ENCODE peak calls at places on chromosomes 5 and 9, in five cellular contexts. One of them, this sample, is unnamed. For H3K4me1 and H3K36me3, the result is how much of the 10 kb centered on the place peaks cover.

GRCh38 chr9:137095664-137096517 is 9.1 kb downstream of the MAN1B1 start:
- DNase-seq in upper lobe of left lung: peak
- DNase-seq in uterus: no peak
- DNase-seq in CD8-positive, alpha-beta T cell: peak
- DNase-seq in K562: no peak
- DNase-seq in this sample: no peak

GRCh38 chr9:6779417-6780241 is 21.9 kb downstream of the KDM4C start:
- DNase-seq in upper lobe of left lung: no peak
- DNase-seq in uterus: no peak
- DNase-seq in CD8-positive, alpha-beta T cell: no peak
- DNase-seq in K562: peak
- DNase-seq in this sample: peak

GRCh38 chr5:137666109-137666850 is 69.6 kb downstream of the KLHL3 start:
- DNase-seq in upper lobe of left lung: no peak
- DNase-seq in uterus: no peak
- DNase-seq in K562: no peak
- DNase-seq in CD8-positive, alpha-beta T cell: peak
- DNase-seq in this sample: no peak

GRCh38 chr5:112915831-112916230 is 6.2 kb downstream of the REEP5 start:
- DNase-seq in CD8-positive, alpha-beta T cell: no peak
- DNase-seq in upper lobe of left lung: no peak
- DNase-seq in uterus: no peak
- DNase-seq in K562: no peak
- DNase-seq in this sample: no peak

GRCh38 chr9:77132991-77133390 is 44.3 kb upstream of the VPS13A start:
- DNase-seq in CD8-positive, alpha-beta T cell: no peak
- DNase-seq in uterus: no peak
- DNase-seq in upper lobe of left lung: no peak
- DNase-seq in K562: no peak
- DNase-seq in this sample: no peak

GRCh38 chr5:146426853-146427618 is 20.1 kb upstream of the TCERG1 start:
- DNase-seq in CD8-positive, alpha-beta T cell: no peak
- DNase-seq in upper lobe of left lung: no peak
- DNase-seq in K562: peak
- DNase-seq in uterus: no peak
- DNase-seq in this sample: no peak

GRCh38 chr9:137064027-137064879 is 6.1 kb downstream of the SAPCD2 start:
- DNase-seq in CD8-positive, alpha-beta T cell: peak
- DNase-seq in uterus: peak
- DNase-seq in upper lobe of left lung: no peak
- DNase-seq in K562: peak
- DNase-seq in this sample: peak

GRCh38 chr5:106113922-106114321 is 1556.8 kb downstream of the EFNA5 start:
- DNase-seq in K562: no peak
- DNase-seq in upper lobe of left lung: no peak
- DNase-seq in uterus: no peak
- DNase-seq in CD8-positive, alpha-beta T cell: no peak
- DNase-seq in this sample: no peak

GRCh38 chr5:77893225-77893860 is 117.2 kb upstream of the TBCA start:
- DNase-seq in CD8-positive, alpha-beta T cell: no peak
- DNase-seq in upper lobe of left lung: no peak
- DNase-seq in K562: peak
- DNase-seq in uterus: no peak
- DNase-seq in this sample: no peak

GRCh38 chr9:100668024-100668423 is 90.1 kb downstream of the CAVIN4 start:
- DNase-seq in K562: no peak
- DNase-seq in upper lobe of left lung: no peak
- DNase-seq in CD8-positive, alpha-beta T cell: no peak
- DNase-seq in uterus: no peak
- DNase-seq in this sample: no peak

GRCh38 chr5:110894805-110895204 is 156.0 kb downstream of the SLC25A46 start:
- DNase-seq in upper lobe of left lung: no peak
- DNase-seq in K562: no peak
- DNase-seq in uterus: no peak
- DNase-seq in CD8-positive, alpha-beta T cell: no peak
- DNase-seq in this sample: no peak

GRCh38 chr9:23686257-23686656 is 139.8 kb downstream of the ELAVL2 start:
- DNase-seq in uterus: no peak
- DNase-seq in CD8-positive, alpha-beta T cell: no peak
- DNase-seq in K562: no peak
- DNase-seq in upper lobe of left lung: no peak
- DNase-seq in this sample: no peak

GRCh38 chr5:68464424-68464823 is 248.9 kb downstream of the PIK3R1 start:
- DNase-seq in upper lobe of left lung: no peak
- DNase-seq in K562: peak
- DNase-seq in CD8-positive, alpha-beta T cell: no peak
- DNase-seq in uterus: no peak
- DNase-seq in this sample: no peak

GRCh38 chr9:89746385-89747116 is 141.7 kb downstream of the GADD45G start:
- DNase-seq in CD8-positive, alpha-beta T cell: no peak
- DNase-seq in uterus: peak
- DNase-seq in K562: no peak
- DNase-seq in upper lobe of left lung: no peak
- DNase-seq in this sample: peak
- H3K4me1 ChIP-seq in CD8-positive, alpha-beta T cell: half or more
- H3K4me1 ChIP-seq in uterus: under half
- H3K4me1 ChIP-seq in K562: under half
- H3K4me1 ChIP-seq in upper lobe of left lung: under half
- H3K4me1 ChIP-seq in this sample: under half

GRCh38 chr5:54534306-54534705 is 16.7 kb downstream of the SNX18 start:
- DNase-seq in CD8-positive, alpha-beta T cell: no peak
- DNase-seq in uterus: no peak
- DNase-seq in upper lobe of left lung: no peak
- DNase-seq in K562: no peak
- DNase-seq in this sample: no peak

GRCh38 chr5:54528633-54529032 is 11.1 kb downstream of the SNX18 start:
- DNase-seq in K562: no peak
- DNase-seq in CD8-positive, alpha-beta T cell: no peak
- DNase-seq in uterus: no peak
- DNase-seq in upper lobe of left lung: no peak
- DNase-seq in this sample: no peak

GRCh38 chr5:54529565-54529964 is 12.0 kb downstream of the SNX18 start:
- DNase-seq in upper lobe of left lung: no peak
- DNase-seq in CD8-positive, alpha-beta T cell: no peak
- DNase-seq in uterus: no peak
- DNase-seq in K562: no peak
- DNase-seq in this sample: no peak

GRCh38 chr5:54533541-54534179 is 16.1 kb downstream of the SNX18 start:
- DNase-seq in K562: no peak
- DNase-seq in uterus: no peak
- DNase-seq in upper lobe of left lung: peak
- DNase-seq in CD8-positive, alpha-beta T cell: no peak
- DNase-seq in this sample: no peak

DNA sequence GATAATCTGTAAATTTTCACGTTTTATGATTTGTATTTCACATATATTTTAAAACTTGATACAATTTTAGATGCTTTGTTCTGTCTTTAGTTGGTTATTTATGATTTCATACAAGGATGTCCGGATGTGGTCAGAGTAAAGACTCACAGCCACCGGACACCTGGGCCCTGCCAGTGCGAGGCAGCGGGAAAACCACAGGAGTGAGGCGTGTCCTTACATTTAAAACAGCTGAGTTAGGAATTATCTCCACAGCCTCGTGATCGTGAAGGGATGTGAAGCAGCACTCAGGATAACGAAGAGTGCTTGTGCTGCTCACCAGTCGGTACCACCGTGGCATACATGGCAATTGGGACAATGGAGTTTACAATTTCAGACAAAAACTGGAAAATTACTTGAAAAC is 14.0 kb downstream of the SNX18 start:
- DNase-seq in uterus: no peak
- DNase-seq in upper lobe of left lung: no peak
- DNase-seq in CD8-positive, alpha-beta T cell: no peak
- DNase-seq in K562: no peak
- DNase-seq in this sample: no peak
- H3K27ac ChIP-seq in uterus: peak
- H3K27ac ChIP-seq in upper lobe of left lung: no peak
- H3K27ac ChIP-seq in CD8-positive, alpha-beta T cell: no peak
- H3K27ac ChIP-seq in K562: no peak
- H3K27ac ChIP-seq in this sample: no peak

GRCh38 chr9:113275147-113276131 is at the start of the genes CDC26 and PRPF4:
- DNase-seq in K562: peak
- DNase-seq in upper lobe of left lung: peak
- DNase-seq in uterus: peak
- DNase-seq in CD8-positive, alpha-beta T cell: peak
- DNase-seq in this sample: peak

GRCh38 chr9:113278840-113279239 is 3.4 kb downstream of the PRPF4 start:
- DNase-seq in upper lobe of left lung: no peak
- DNase-seq in K562: no peak
- DNase-seq in uterus: no peak
- DNase-seq in CD8-positive, alpha-beta T cell: no peak
- DNase-seq in this sample: no peak

GRCh38 chr9:113269355-113269754 is 6.0 kb downstream of the CDC26 start:
- DNase-seq in CD8-positive, alpha-beta T cell: no peak
- DNase-seq in K562: no peak
- DNase-seq in upper lobe of left lung: no peak
- DNase-seq in uterus: no peak
- DNase-seq in this sample: no peak

GRCh38 chr9:113269871-113270270 is 5.5 kb downstream of the CDC26 start:
- DNase-seq in upper lobe of left lung: no peak
- DNase-seq in CD8-positive, alpha-beta T cell: no peak
- DNase-seq in K562: no peak
- DNase-seq in uterus: no peak
- DNase-seq in this sample: no peak

DNA sequence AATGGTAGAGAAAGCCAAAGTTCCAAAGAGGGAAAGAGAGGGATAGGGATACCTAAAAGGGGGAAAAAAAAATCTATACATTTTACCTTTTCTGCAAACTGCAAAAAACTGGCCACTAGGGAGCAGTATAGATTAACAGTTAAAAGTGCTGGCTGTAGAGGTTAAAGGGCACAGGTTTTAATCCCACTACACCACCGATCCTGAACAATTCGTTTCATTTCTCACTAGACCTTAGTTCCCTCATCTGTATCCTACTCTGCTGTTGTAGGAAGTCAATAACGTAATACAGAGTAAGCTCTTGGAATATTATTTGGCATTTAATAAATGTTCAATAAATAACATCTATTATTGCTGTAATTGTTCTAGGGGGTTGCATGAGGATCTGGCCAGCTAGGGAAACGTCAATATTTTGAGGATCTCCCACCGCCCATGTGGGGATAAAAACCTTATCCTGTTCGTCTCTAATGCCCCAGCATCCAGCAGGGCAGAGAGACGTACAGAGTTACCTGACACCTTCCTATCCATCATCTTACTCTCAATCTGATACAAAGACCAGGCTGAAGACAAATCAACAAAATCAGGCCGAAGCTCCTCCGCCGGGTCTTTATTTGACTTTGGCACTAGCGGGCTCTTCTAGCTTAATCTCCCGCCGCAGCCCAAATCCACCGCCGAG is 762 bp downstream of the CDC26 start:
- DNase-seq in CD8-positive, alpha-beta T cell: peak
- DNase-seq in upper lobe of left lung: no peak
- DNase-seq in uterus: no peak
- DNase-seq in K562: peak
- DNase-seq in this sample: no peak
- H3K36me3 ChIP-seq in CD8-positive, alpha-beta T cell: under half
- H3K36me3 ChIP-seq in upper lobe of left lung: half or more
- H3K36me3 ChIP-seq in uterus: under half
- H3K36me3 ChIP-seq in K562: half or more
- H3K36me3 ChIP-seq in this sample: half or more

GRCh38 chr5:95922798-95923197 is 38.9 kb downstream of the ELL2 start:
- DNase-seq in uterus: no peak
- DNase-seq in upper lobe of left lung: no peak
- DNase-seq in CD8-positive, alpha-beta T cell: no peak
- DNase-seq in K562: no peak
- DNase-seq in this sample: no peak

GRCh38 chr5:95924720-95925119 is 36.9 kb downstream of the ELL2 start:
- DNase-seq in uterus: no peak
- DNase-seq in K562: peak
- DNase-seq in CD8-positive, alpha-beta T cell: no peak
- DNase-seq in upper lobe of left lung: peak
- DNase-seq in this sample: no peak

GRCh38 chr5:95923918-95924559 is 37.6 kb downstream of the ELL2 start:
- DNase-seq in CD8-positive, alpha-beta T cell: no peak
- DNase-seq in uterus: no peak
- DNase-seq in upper lobe of left lung: no peak
- DNase-seq in K562: peak
- DNase-seq in this sample: no peak

GRCh38 chr5:95925939-95926338 is 35.7 kb downstream of the ELL2 start:
- DNase-seq in K562: no peak
- DNase-seq in uterus: no peak
- DNase-seq in CD8-positive, alpha-beta T cell: no peak
- DNase-seq in upper lobe of left lung: no peak
- DNase-seq in this sample: no peak

GRCh38 chr5:95925345-95925744 is 36.3 kb downstream of the ELL2 start:
- DNase-seq in CD8-positive, alpha-beta T cell: no peak
- DNase-seq in K562: no peak
- DNase-seq in uterus: no peak
- DNase-seq in upper lobe of left lung: no peak
- DNase-seq in this sample: no peak
- H3K4me1 ChIP-seq in CD8-positive, alpha-beta T cell: under half
- H3K4me1 ChIP-seq in K562: under half
- H3K4me1 ChIP-seq in uterus: under half
- H3K4me1 ChIP-seq in upper lobe of left lung: under half
- H3K4me1 ChIP-seq in this sample: under half

GRCh38 chr5:160960592-160960991 is 108.6 kb upstream of the ATP10B start:
- DNase-seq in uterus: no peak
- DNase-seq in upper lobe of left lung: no peak
- DNase-seq in CD8-positive, alpha-beta T cell: no peak
- DNase-seq in K562: no peak
- DNase-seq in this sample: no peak
- H3K27ac ChIP-seq in uterus: no peak
- H3K27ac ChIP-seq in upper lobe of left lung: no peak
- H3K27ac ChIP-seq in CD8-positive, alpha-beta T cell: no peak
- H3K27ac ChIP-seq in K562: no peak
- H3K27ac ChIP-seq in this sample: no peak

DNA sequence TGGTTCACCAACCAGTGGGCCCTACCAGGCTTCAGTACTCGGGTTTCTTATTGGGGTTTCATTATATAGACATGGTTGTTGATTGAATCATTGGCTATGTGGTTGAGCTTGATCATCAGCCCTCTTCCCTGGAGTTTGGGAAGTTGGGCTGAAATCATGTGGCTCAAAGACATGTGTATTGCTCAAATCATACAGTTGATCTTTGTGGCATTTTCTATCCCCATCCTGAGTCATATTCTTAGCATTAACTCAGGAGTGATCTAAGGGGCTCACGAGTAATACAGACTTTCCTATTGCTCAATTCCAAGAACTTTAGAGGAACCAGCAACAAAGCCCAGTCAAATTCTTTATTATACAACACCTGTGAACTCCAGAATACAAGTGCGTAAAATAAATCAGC is 66.2 kb downstream of the SMC5 start:
- DNase-seq in upper lobe of left lung: no peak
- DNase-seq in K562: no peak
- DNase-seq in uterus: no peak
- DNase-seq in CD8-positive, alpha-beta T cell: no peak
- DNase-seq in this sample: no peak
- H3K36me3 ChIP-seq in upper lobe of left lung: half or more
- H3K36me3 ChIP-seq in K562: half or more
- H3K36me3 ChIP-seq in uterus: under half
- H3K36me3 ChIP-seq in CD8-positive, alpha-beta T cell: under half
- H3K36me3 ChIP-seq in this sample: under half

GRCh38 chr9:86097510-86098224 is 1.7 kb downstream of the GOLM1 start:
- DNase-seq in upper lobe of left lung: no peak
- DNase-seq in K562: no peak
- DNase-seq in uterus: no peak
- DNase-seq in CD8-positive, alpha-beta T cell: no peak
- DNase-seq in this sample: no peak
- H3K4me1 ChIP-seq in upper lobe of left lung: under half
- H3K4me1 ChIP-seq in K562: under half
- H3K4me1 ChIP-seq in uterus: under half
- H3K4me1 ChIP-seq in CD8-positive, alpha-beta T cell: under half
- H3K4me1 ChIP-seq in this sample: under half